ENCODE peak calls at places on chromosomes 11 and 22, in nine cellular contexts. One of them, this sample, is unnamed.

GRCh38 chr11:129681344-129682114 is 134.1 kb upstream of the TMEM45B start:
- DNase-seq in ovary: no peak
- DNase-seq in choroid plexus epithelial cell: no peak
- DNase-seq in mammary epithelial cell: no peak
- DNase-seq in tibial artery: no peak
- DNase-seq in Peyer's patch: no peak
- DNase-seq in A549: no peak
- DNase-seq in HFF-Myc: no peak
- DNase-seq in left ventricle myocardium inferior: no peak
- DNase-seq in this sample: no peak

GRCh38 chr11:30786392-30787120 is 200.4 kb upstream of the MPPED2 start:
- DNase-seq in ovary: no peak
- DNase-seq in choroid plexus epithelial cell: peak
- DNase-seq in mammary epithelial cell: no peak
- DNase-seq in tibial artery: no peak
- DNase-seq in Peyer's patch: no peak
- DNase-seq in A549: no peak
- DNase-seq in HFF-Myc: no peak
- DNase-seq in left ventricle myocardium inferior: no peak
- DNase-seq in this sample: no peak

GRCh38 chr11:68855205-68855978 is 13.7 kb upstream of the CPT1A start:
- DNase-seq in ovary: peak
- DNase-seq in choroid plexus epithelial cell: peak
- DNase-seq in mammary epithelial cell: no peak
- DNase-seq in tibial artery: peak
- DNase-seq in Peyer's patch: no peak
- DNase-seq in A549: no peak
- DNase-seq in HFF-Myc: no peak
- DNase-seq in left ventricle myocardium inferior: peak
- DNase-seq in this sample: no peak

GRCh38 chr11:7143908-7144307 is 55.1 kb downstream of the RBMXL2 start:
- DNase-seq in ovary: no peak
- DNase-seq in choroid plexus epithelial cell: peak
- DNase-seq in mammary epithelial cell: peak
- DNase-seq in tibial artery: no peak
- DNase-seq in Peyer's patch: no peak
- DNase-seq in A549: no peak
- DNase-seq in HFF-Myc: no peak
- DNase-seq in left ventricle myocardium inferior: no peak
- DNase-seq in this sample: peak

GRCh38 chr11:35047179-35047578 is 91.8 kb upstream of the CD44 start:
- DNase-seq in ovary: no peak
- DNase-seq in choroid plexus epithelial cell: no peak
- DNase-seq in mammary epithelial cell: no peak
- DNase-seq in tibial artery: no peak
- DNase-seq in Peyer's patch: peak
- DNase-seq in A549: no peak
- DNase-seq in HFF-Myc: no peak
- DNase-seq in left ventricle myocardium inferior: no peak
- DNase-seq in this sample: no peak

GRCh38 chr11:3866206-3866605 is 10.7 kb downstream of the STIM1 start:
- DNase-seq in ovary: no peak
- DNase-seq in choroid plexus epithelial cell: no peak
- DNase-seq in mammary epithelial cell: no peak
- DNase-seq in tibial artery: no peak
- DNase-seq in Peyer's patch: no peak
- DNase-seq in A549: no peak
- DNase-seq in HFF-Myc: no peak
- DNase-seq in left ventricle myocardium inferior: peak
- DNase-seq in this sample: no peak

GRCh38 chr11:62343822-62344609 is 6.8 kb downstream of the ASRGL1 start:
- DNase-seq in ovary: no peak
- DNase-seq in choroid plexus epithelial cell: no peak
- DNase-seq in mammary epithelial cell: no peak
- DNase-seq in tibial artery: no peak
- DNase-seq in Peyer's patch: no peak
- DNase-seq in A549: no peak
- DNase-seq in HFF-Myc: no peak
- DNase-seq in left ventricle myocardium inferior: no peak
- DNase-seq in this sample: no peak

GRCh38 chr11:101583180-101584128 is at the start of gene TRPC6:
- DNase-seq in ovary: peak
- DNase-seq in choroid plexus epithelial cell: peak
- DNase-seq in mammary epithelial cell: peak
- DNase-seq in tibial artery: peak
- DNase-seq in Peyer's patch: no peak
- DNase-seq in A549: peak
- DNase-seq in HFF-Myc: no peak
- DNase-seq in left ventricle myocardium inferior: peak
- DNase-seq in this sample: no peak

GRCh38 chr22:50399751-50400331 is 56.7 kb downstream of the PPP6R2 start:
- DNase-seq in ovary: no peak
- DNase-seq in choroid plexus epithelial cell: peak
- DNase-seq in mammary epithelial cell: no peak
- DNase-seq in tibial artery: no peak
- DNase-seq in Peyer's patch: peak
- DNase-seq in A549: peak
- DNase-seq in HFF-Myc: no peak
- DNase-seq in left ventricle myocardium inferior: no peak
- DNase-seq in this sample: no peak

DNA sequence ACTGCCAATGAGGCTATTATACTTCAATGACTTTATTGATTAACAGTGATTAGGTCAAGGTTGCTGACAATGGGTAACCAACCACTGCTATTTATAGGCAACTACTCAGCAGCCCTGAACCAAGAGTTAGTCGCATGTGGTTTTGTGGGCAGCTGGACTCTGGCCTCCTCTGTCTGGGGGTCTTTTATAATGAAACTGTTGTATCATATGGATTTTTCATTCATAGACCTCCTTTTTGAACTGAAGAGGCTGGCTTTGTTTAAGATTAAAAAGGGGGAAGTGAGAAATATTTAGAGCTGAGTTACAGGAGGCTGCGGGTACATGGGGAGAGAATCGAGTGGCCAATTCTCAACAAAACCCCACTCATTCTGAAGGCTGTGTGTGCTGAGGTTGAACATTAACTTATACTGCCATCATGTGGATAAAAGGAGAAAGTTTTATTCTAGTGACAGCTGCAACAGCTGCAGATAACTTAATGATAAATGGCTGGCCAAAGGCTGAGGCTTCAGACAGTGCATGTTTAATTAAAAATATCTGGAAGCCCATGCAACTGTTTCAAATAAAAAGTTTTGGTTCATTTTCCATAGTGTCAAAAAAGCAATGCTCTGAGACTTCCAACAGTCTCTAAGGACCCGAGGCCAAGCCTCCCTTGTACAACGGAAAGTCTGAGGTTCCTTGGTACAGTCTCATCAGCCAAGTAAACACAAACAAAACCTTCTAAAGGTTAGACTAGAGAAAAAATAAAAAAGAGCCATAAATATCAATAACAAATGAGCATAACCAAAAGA is 682.6 kb downstream of the KCNA4 start:
- DNase-seq in ovary: no peak
- DNase-seq in choroid plexus epithelial cell: peak
- DNase-seq in mammary epithelial cell: peak
- DNase-seq in tibial artery: no peak
- DNase-seq in Peyer's patch: no peak
- DNase-seq in A549: peak
- DNase-seq in HFF-Myc: peak
- DNase-seq in left ventricle myocardium inferior: no peak
- DNase-seq in this sample: peak
- TF ChIP-seq CTCF in ovary: no peak
- TF ChIP-seq CTCF in choroid plexus epithelial cell: peak
- TF ChIP-seq CTCF in mammary epithelial cell: peak
- TF ChIP-seq CTCF in tibial artery: peak
- TF ChIP-seq CTCF in Peyer's patch: peak
- TF ChIP-seq CTCF in A549: peak
- TF ChIP-seq CTCF in HFF-Myc: peak
- TF ChIP-seq CTCF in left ventricle myocardium inferior: peak
- TF ChIP-seq CTCF in this sample: peak

GRCh38 chr11:86606849-86607481 is 65.5 kb downstream of the ME3 start:
- DNase-seq in ovary: no peak
- DNase-seq in choroid plexus epithelial cell: peak
- DNase-seq in mammary epithelial cell: no peak
- DNase-seq in tibial artery: no peak
- DNase-seq in Peyer's patch: no peak
- DNase-seq in A549: no peak
- DNase-seq in HFF-Myc: no peak
- DNase-seq in left ventricle myocardium inferior: no peak
- DNase-seq in this sample: no peak
- TF ChIP-seq CTCF in ovary: no peak
- TF ChIP-seq CTCF in choroid plexus epithelial cell: peak
- TF ChIP-seq CTCF in mammary epithelial cell: peak
- TF ChIP-seq CTCF in tibial artery: no peak
- TF ChIP-seq CTCF in Peyer's patch: no peak
- TF ChIP-seq CTCF in A549: peak
- TF ChIP-seq CTCF in HFF-Myc: no peak
- TF ChIP-seq CTCF in left ventricle myocardium inferior: no peak
- TF ChIP-seq CTCF in this sample: no peak

DNA sequence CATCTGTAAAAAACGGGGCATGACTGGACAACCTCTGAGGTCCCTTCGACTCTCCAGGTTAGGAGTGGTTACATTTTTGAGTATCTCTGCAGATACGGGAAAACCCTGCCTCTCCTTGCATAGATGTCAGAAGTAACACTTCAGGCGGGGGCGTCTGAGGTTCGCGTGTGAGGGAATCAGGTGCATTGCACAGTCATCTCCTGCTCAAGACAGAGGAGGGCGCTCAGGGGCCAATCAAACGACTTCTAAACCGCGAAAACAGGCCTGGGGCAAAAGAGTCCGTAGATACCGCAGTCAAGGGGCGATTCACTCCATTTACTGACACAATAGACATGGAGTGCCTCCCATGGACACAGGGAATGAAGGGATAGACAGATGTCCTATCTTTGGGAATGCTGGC is 31.7 kb downstream of the KIRREL3 start:
- DNase-seq in ovary: no peak
- DNase-seq in choroid plexus epithelial cell: no peak
- DNase-seq in mammary epithelial cell: no peak
- DNase-seq in tibial artery: no peak
- DNase-seq in Peyer's patch: no peak
- DNase-seq in A549: no peak
- DNase-seq in HFF-Myc: no peak
- DNase-seq in left ventricle myocardium inferior: no peak
- DNase-seq in this sample: no peak
- TF ChIP-seq CTCF in ovary: no peak
- TF ChIP-seq CTCF in choroid plexus epithelial cell: no peak
- TF ChIP-seq CTCF in mammary epithelial cell: no peak
- TF ChIP-seq CTCF in tibial artery: no peak
- TF ChIP-seq CTCF in Peyer's patch: no peak
- TF ChIP-seq CTCF in A549: no peak
- TF ChIP-seq CTCF in HFF-Myc: no peak
- TF ChIP-seq CTCF in left ventricle myocardium inferior: no peak
- TF ChIP-seq CTCF in this sample: no peak

GRCh38 chr11:94107363-94107762 is 21.3 kb upstream of the PANX1 start:
- DNase-seq in ovary: no peak
- DNase-seq in choroid plexus epithelial cell: peak
- DNase-seq in mammary epithelial cell: no peak
- DNase-seq in tibial artery: no peak
- DNase-seq in Peyer's patch: no peak
- DNase-seq in A549: no peak
- DNase-seq in HFF-Myc: no peak
- DNase-seq in left ventricle myocardium inferior: no peak
- DNase-seq in this sample: no peak
- TF ChIP-seq CTCF in ovary: no peak
- TF ChIP-seq CTCF in choroid plexus epithelial cell: peak
- TF ChIP-seq CTCF in mammary epithelial cell: peak
- TF ChIP-seq CTCF in tibial artery: no peak
- TF ChIP-seq CTCF in Peyer's patch: no peak
- TF ChIP-seq CTCF in A549: no peak
- TF ChIP-seq CTCF in HFF-Myc: no peak
- TF ChIP-seq CTCF in left ventricle myocardium inferior: no peak
- TF ChIP-seq CTCF in this sample: no peak

GRCh38 chr11:124441519-124441918 is 4.0 kb downstream of the OR8B8 start:
- DNase-seq in ovary: no peak
- DNase-seq in choroid plexus epithelial cell: no peak
- DNase-seq in mammary epithelial cell: no peak
- DNase-seq in tibial artery: no peak
- DNase-seq in Peyer's patch: no peak
- DNase-seq in A549: no peak
- DNase-seq in HFF-Myc: no peak
- DNase-seq in left ventricle myocardium inferior: no peak
- DNase-seq in this sample: no peak

GRCh38 chr11:124442847-124443246 is 2.6 kb downstream of the OR8B8 start:
- DNase-seq in ovary: no peak
- DNase-seq in choroid plexus epithelial cell: no peak
- DNase-seq in mammary epithelial cell: no peak
- DNase-seq in tibial artery: no peak
- DNase-seq in Peyer's patch: no peak
- DNase-seq in A549: no peak
- DNase-seq in HFF-Myc: no peak
- DNase-seq in left ventricle myocardium inferior: no peak
- DNase-seq in this sample: no peak

GRCh38 chr11:124441081-124441480 is 4.4 kb downstream of the OR8B8 start:
- DNase-seq in ovary: no peak
- DNase-seq in choroid plexus epithelial cell: no peak
- DNase-seq in mammary epithelial cell: no peak
- DNase-seq in tibial artery: no peak
- DNase-seq in Peyer's patch: no peak
- DNase-seq in A549: no peak
- DNase-seq in HFF-Myc: no peak
- DNase-seq in left ventricle myocardium inferior: no peak
- DNase-seq in this sample: no peak

GRCh38 chr11:124440608-124441007 is 4.9 kb downstream of the OR8B8 start:
- DNase-seq in ovary: no peak
- DNase-seq in choroid plexus epithelial cell: no peak
- DNase-seq in mammary epithelial cell: no peak
- DNase-seq in tibial artery: no peak
- DNase-seq in Peyer's patch: no peak
- DNase-seq in A549: no peak
- DNase-seq in HFF-Myc: no peak
- DNase-seq in left ventricle myocardium inferior: no peak
- DNase-seq in this sample: no peak

GRCh38 chr11:124442442-124442841 is 3.1 kb downstream of the OR8B8 start:
- DNase-seq in ovary: no peak
- DNase-seq in choroid plexus epithelial cell: peak
- DNase-seq in mammary epithelial cell: no peak
- DNase-seq in tibial artery: no peak
- DNase-seq in Peyer's patch: no peak
- DNase-seq in A549: no peak
- DNase-seq in HFF-Myc: no peak
- DNase-seq in left ventricle myocardium inferior: no peak
- DNase-seq in this sample: no peak
- TF ChIP-seq CTCF in ovary: no peak
- TF ChIP-seq CTCF in choroid plexus epithelial cell: peak
- TF ChIP-seq CTCF in mammary epithelial cell: no peak
- TF ChIP-seq CTCF in tibial artery: no peak
- TF ChIP-seq CTCF in Peyer's patch: no peak
- TF ChIP-seq CTCF in A549: no peak
- TF ChIP-seq CTCF in HFF-Myc: no peak
- TF ChIP-seq CTCF in left ventricle myocardium inferior: peak
- TF ChIP-seq CTCF in this sample: no peak

GRCh38 chr22:44304906-44305305 is 7.8 kb downstream of the SHISAL1 start:
- DNase-seq in ovary: no peak
- DNase-seq in choroid plexus epithelial cell: no peak
- DNase-seq in mammary epithelial cell: no peak
- DNase-seq in tibial artery: no peak
- DNase-seq in Peyer's patch: no peak
- DNase-seq in A549: no peak
- DNase-seq in HFF-Myc: no peak
- DNase-seq in left ventricle myocardium inferior: no peak
- DNase-seq in this sample: no peak
- TF ChIP-seq CTCF in ovary: no peak
- TF ChIP-seq CTCF in choroid plexus epithelial cell: no peak
- TF ChIP-seq CTCF in mammary epithelial cell: no peak
- TF ChIP-seq CTCF in tibial artery: no peak
- TF ChIP-seq CTCF in Peyer's patch: no peak
- TF ChIP-seq CTCF in A549: no peak
- TF ChIP-seq CTCF in HFF-Myc: no peak
- TF ChIP-seq CTCF in left ventricle myocardium inferior: no peak
- TF ChIP-seq CTCF in this sample: no peak